ENCODE peak calls at places on chromosome X, in eight cellular contexts. One of them, this sample, is unnamed.

GRCh38 chrX:13252726-13253125 is 67.1 kb downstream of the ATXN3L start:
- DNase-seq in anterior cingulate cortex: no peak
- DNase-seq in tibial artery: no peak
- DNase-seq in H7: no peak
- DNase-seq in stimulated activated CD4-positive, alpha-beta T cell treated with anti-CD3 and anti-CD28 coated beads, Interleukin-15, amount 100 ng/mL, for 1 hour: no peak
- DNase-seq in hepatic stellate cell: no peak
- DNase-seq in NK-92 treated with Interleukin-12 subunit alpha and Interleukin-12 subunit beta, amount 100 ng/mL, for 24 hours: no peak
- DNase-seq in naive B cell: no peak
- DNase-seq in this sample: no peak

GRCh38 chrX:74450803-74451449 is 29.6 kb downstream of the SLC16A2 start:
- DNase-seq in anterior cingulate cortex: no peak
- DNase-seq in naive B cell: no peak
- DNase-seq in tibial artery: no peak
- DNase-seq in NK-92 treated with Interleukin-12 subunit alpha and Interleukin-12 subunit beta, amount 100 ng/mL, for 24 hours: peak
- DNase-seq in stimulated activated CD4-positive, alpha-beta T cell treated with anti-CD3 and anti-CD28 coated beads, Interleukin-15, amount 100 ng/mL, for 1 hour: no peak
- DNase-seq in hepatic stellate cell: peak
- DNase-seq in H7: no peak
- DNase-seq in this sample: no peak

GRCh38 chrX:28586891-28587635 is at the start of gene IL1RAPL1:
- DNase-seq in tibial artery: no peak
- DNase-seq in stimulated activated CD4-positive, alpha-beta T cell treated with anti-CD3 and anti-CD28 coated beads, Interleukin-15, amount 100 ng/mL, for 1 hour: no peak
- DNase-seq in H7: no peak
- DNase-seq in anterior cingulate cortex: no peak
- DNase-seq in NK-92 treated with Interleukin-12 subunit alpha and Interleukin-12 subunit beta, amount 100 ng/mL, for 24 hours: no peak
- DNase-seq in hepatic stellate cell: peak
- DNase-seq in naive B cell: no peak
- DNase-seq in this sample: peak

GRCh38 chrX:154829102-154829501 is 5.4 kb downstream of the SMIM9 start:
- DNase-seq in anterior cingulate cortex: no peak
- DNase-seq in hepatic stellate cell: no peak
- DNase-seq in naive B cell: no peak
- DNase-seq in NK-92 treated with Interleukin-12 subunit alpha and Interleukin-12 subunit beta, amount 100 ng/mL, for 24 hours: no peak
- DNase-seq in tibial artery: no peak
- DNase-seq in H7: no peak
- DNase-seq in stimulated activated CD4-positive, alpha-beta T cell treated with anti-CD3 and anti-CD28 coated beads, Interleukin-15, amount 100 ng/mL, for 1 hour: no peak
- DNase-seq in this sample: no peak

GRCh38 chrX:7983594-7983993 is 56.4 kb upstream of the PNPLA4 start:
- DNase-seq in hepatic stellate cell: no peak
- DNase-seq in stimulated activated CD4-positive, alpha-beta T cell treated with anti-CD3 and anti-CD28 coated beads, Interleukin-15, amount 100 ng/mL, for 1 hour: no peak
- DNase-seq in anterior cingulate cortex: no peak
- DNase-seq in naive B cell: no peak
- DNase-seq in NK-92 treated with Interleukin-12 subunit alpha and Interleukin-12 subunit beta, amount 100 ng/mL, for 24 hours: no peak
- DNase-seq in tibial artery: no peak
- DNase-seq in H7: no peak
- DNase-seq in this sample: no peak

GRCh38 chrX:132482632-132483031 is 6.2 kb downstream of the MBNL3 start:
- DNase-seq in H7: peak
- DNase-seq in naive B cell: no peak
- DNase-seq in NK-92 treated with Interleukin-12 subunit alpha and Interleukin-12 subunit beta, amount 100 ng/mL, for 24 hours: no peak
- DNase-seq in anterior cingulate cortex: no peak
- DNase-seq in hepatic stellate cell: no peak
- DNase-seq in tibial artery: no peak
- DNase-seq in stimulated activated CD4-positive, alpha-beta T cell treated with anti-CD3 and anti-CD28 coated beads, Interleukin-15, amount 100 ng/mL, for 1 hour: no peak
- DNase-seq in this sample: no peak

GRCh38 chrX:27057883-27058282 is 405.3 kb downstream of the PPP4R3C start:
- DNase-seq in hepatic stellate cell: no peak
- DNase-seq in tibial artery: no peak
- DNase-seq in anterior cingulate cortex: no peak
- DNase-seq in NK-92 treated with Interleukin-12 subunit alpha and Interleukin-12 subunit beta, amount 100 ng/mL, for 24 hours: no peak
- DNase-seq in stimulated activated CD4-positive, alpha-beta T cell treated with anti-CD3 and anti-CD28 coated beads, Interleukin-15, amount 100 ng/mL, for 1 hour: no peak
- DNase-seq in H7: peak
- DNase-seq in naive B cell: no peak
- DNase-seq in this sample: no peak

GRCh38 chrX:46294234-46294633 is 251.0 kb downstream of the ZNF674 start:
- DNase-seq in anterior cingulate cortex: no peak
- DNase-seq in H7: no peak
- DNase-seq in stimulated activated CD4-positive, alpha-beta T cell treated with anti-CD3 and anti-CD28 coated beads, Interleukin-15, amount 100 ng/mL, for 1 hour: no peak
- DNase-seq in NK-92 treated with Interleukin-12 subunit alpha and Interleukin-12 subunit beta, amount 100 ng/mL, for 24 hours: no peak
- DNase-seq in naive B cell: no peak
- DNase-seq in tibial artery: no peak
- DNase-seq in hepatic stellate cell: no peak
- DNase-seq in this sample: no peak

GRCh38 chrX:465418-465817 is 78.7 kb upstream of the PPP2R3B start:
- DNase-seq in hepatic stellate cell: no peak
- DNase-seq in anterior cingulate cortex: no peak
- DNase-seq in H7: no peak
- DNase-seq in stimulated activated CD4-positive, alpha-beta T cell treated with anti-CD3 and anti-CD28 coated beads, Interleukin-15, amount 100 ng/mL, for 1 hour: no peak
- DNase-seq in naive B cell: no peak
- DNase-seq in tibial artery: no peak
- DNase-seq in NK-92 treated with Interleukin-12 subunit alpha and Interleukin-12 subunit beta, amount 100 ng/mL, for 24 hours: no peak
- DNase-seq in this sample: no peak

GRCh38 chrX:107736781-107737531 is 38.6 kb downstream of the TSC22D3 start:
- DNase-seq in hepatic stellate cell: no peak
- DNase-seq in stimulated activated CD4-positive, alpha-beta T cell treated with anti-CD3 and anti-CD28 coated beads, Interleukin-15, amount 100 ng/mL, for 1 hour: no peak
- DNase-seq in NK-92 treated with Interleukin-12 subunit alpha and Interleukin-12 subunit beta, amount 100 ng/mL, for 24 hours: no peak
- DNase-seq in anterior cingulate cortex: no peak
- DNase-seq in H7: peak
- DNase-seq in naive B cell: no peak
- DNase-seq in tibial artery: peak
- DNase-seq in this sample: no peak

GRCh38 chrX:116873678-116874077 is 410.9 kb upstream of the CT83 start:
- DNase-seq in H7: no peak
- DNase-seq in anterior cingulate cortex: no peak
- DNase-seq in hepatic stellate cell: no peak
- DNase-seq in NK-92 treated with Interleukin-12 subunit alpha and Interleukin-12 subunit beta, amount 100 ng/mL, for 24 hours: no peak
- DNase-seq in naive B cell: no peak
- DNase-seq in tibial artery: no peak
- DNase-seq in stimulated activated CD4-positive, alpha-beta T cell treated with anti-CD3 and anti-CD28 coated beads, Interleukin-15, amount 100 ng/mL, for 1 hour: no peak
- DNase-seq in this sample: no peak

GRCh38 chrX:140274761-140275525 is 229.9 kb downstream of the SOX3 start:
- DNase-seq in stimulated activated CD4-positive, alpha-beta T cell treated with anti-CD3 and anti-CD28 coated beads, Interleukin-15, amount 100 ng/mL, for 1 hour: no peak
- DNase-seq in tibial artery: no peak
- DNase-seq in NK-92 treated with Interleukin-12 subunit alpha and Interleukin-12 subunit beta, amount 100 ng/mL, for 24 hours: no peak
- DNase-seq in hepatic stellate cell: no peak
- DNase-seq in naive B cell: no peak
- DNase-seq in anterior cingulate cortex: no peak
- DNase-seq in H7: peak
- DNase-seq in this sample: no peak